ENCODE peak calls at places on chromosomes 2 and 18, in four cellular contexts. S, U, L and P are unnamed samples. For H3K4me1, the result is how much of the 10 kb centered on the place peaks cover.

GRCh38 chr2:212831671-212832199 is 293.1 kb upstream of the ERBB4 start:
- DNase-seq in S (no peak), U (no peak), L (no peak), P (no peak)

GRCh38 chr18:13889661-13890060 is 25.7 kb downstream of the MC2R start:
- DNase-seq in S (no peak), U (peak), L (no peak), P (no peak)

GRCh38 chr2:223846524-223846923 is 9.1 kb upstream of the AP1S3 start:
- DNase-seq in S (no peak), U (peak), L (no peak), P (peak)

GRCh38 chr2:66869076-66869475 is 434.2 kb downstream of the MEIS1 start:
- DNase-seq in S (no peak), U (peak), L (no peak), P (peak)

GRCh38 chr2:227415538-227416424 is 28.0 kb upstream of the SCYGR1 start:
- DNase-seq in S (peak), U (peak), L (no peak), P (peak)

GRCh38 chr2:112777036-112777435 is 7.3 kb downstream of the IL1A start:
- DNase-seq in S (no peak), U (no peak), L (no peak), P (peak)

GRCh38 chr2:61463769-61464475 is 7.0 kb downstream of the USP34 start:
- DNase-seq in S (no peak), U (no peak), L (no peak), P (no peak)

GRCh38 chr2:175309799-175310198 is 128.3 kb upstream of the ATP5MC3 start:
- DNase-seq in S (peak), U (peak), L (peak), P (no peak)

GRCh38 chr2:69272803-69273471 is 114.1 kb downstream of the GFPT1 start:
- DNase-seq in S (no peak), U (no peak), L (peak), P (no peak)

GRCh38 chr2:233977296-233977837 is 60.2 kb downstream of the TRPM8 start:
- DNase-seq in S (no peak), U (no peak), L (no peak), P (no peak)

GRCh38 chr2:112493858-112494648 is 12.1 kb downstream of the TTL start:
- DNase-seq in S (no peak), U (peak), L (no peak), P (peak)

GRCh38 chr2:230418341-230419016 is 2.5 kb downstream of the SP100 start:
- DNase-seq in S (no peak), U (peak), L (no peak), P (no peak)

GRCh38 chr2:230422149-230422548 is 6.1 kb downstream of the SP100 start:
- DNase-seq in S (no peak), U (no peak), L (no peak), P (no peak)

GRCh38 chr2:230425377-230425776 is 9.4 kb downstream of the SP100 start:
- DNase-seq in S (no peak), U (no peak), L (no peak), P (no peak)

GRCh38 chr2:230429513-230429912 is 13.5 kb downstream of the SP100 start:
- DNase-seq in S (no peak), U (no peak), L (no peak), P (no peak)

DNA sequence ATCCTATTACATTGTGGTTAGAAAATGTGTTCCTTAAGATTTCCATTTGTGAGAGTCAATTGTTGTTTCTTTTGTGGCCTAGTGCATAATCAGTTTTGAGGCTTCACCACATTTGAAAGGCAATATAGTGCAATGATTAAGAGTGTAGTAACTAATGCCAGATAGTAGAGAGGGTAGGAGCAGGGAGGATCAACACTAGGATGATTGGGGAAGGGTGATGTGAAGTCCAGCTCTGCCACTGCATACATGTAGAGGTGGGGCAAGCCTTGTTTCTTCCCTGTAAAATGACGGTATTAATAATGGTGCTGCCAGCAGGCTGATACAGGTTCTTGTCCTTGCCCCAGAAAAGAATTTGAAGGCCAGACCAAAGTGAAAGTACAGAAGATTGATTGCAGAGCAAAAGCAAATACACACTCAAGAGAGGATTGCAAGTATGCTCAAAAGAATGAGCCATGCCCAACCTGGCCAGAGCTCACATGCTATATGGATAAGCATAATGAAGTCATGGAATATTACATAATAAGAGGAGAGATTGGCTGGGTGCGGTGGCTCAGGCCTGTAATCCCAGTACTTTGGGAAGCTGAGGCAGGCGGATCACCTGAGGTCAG is 8.0 kb downstream of the SP100 start:
- DNase-seq in S (no peak), U (peak), L (no peak), P (peak)
- H3K4me1 ChIP-seq in S (half or more), U (under half), L (under half), P (under half)

GRCh38 chr18:23137788-23138216 is 2.5 kb downstream of the CABLES1 start:
- DNase-seq in S (no peak), U (no peak), L (no peak), P (no peak)
- H3K4me1 ChIP-seq in S (half or more), U (under half), L (under half), P (under half)

GRCh38 chr2:108583903-108584520 is 49.7 kb downstream of the LIMS1 start:
- DNase-seq in S (no peak), U (peak), L (peak), P (peak)
- H3K4me1 ChIP-seq in S (half or more), U (under half), L (under half), P (under half)

GRCh38 chr18:62516242-62516641 is 6.6 kb upstream of the ZCCHC2 start:
- DNase-seq in S (no peak), U (no peak), L (no peak), P (no peak)

GRCh38 chr18:62512996-62513395 is 9.8 kb upstream of the ZCCHC2 start:
- DNase-seq in S (no peak), U (no peak), L (no peak), P (no peak)

GRCh38 chr18:62512532-62512931 is 10.3 kb upstream of the ZCCHC2 start:
- DNase-seq in S (no peak), U (no peak), L (no peak), P (no peak)

GRCh38 chr18:62510744-62511143 is 12.1 kb upstream of the ZCCHC2 start:
- DNase-seq in S (no peak), U (no peak), L (no peak), P (no peak)

GRCh38 chr18:62514570-62514969 is 8.3 kb upstream of the ZCCHC2 start:
- DNase-seq in S (no peak), U (no peak), L (no peak), P (no peak)
- H3K4me1 ChIP-seq in S (under half), U (under half), L (under half), P (under half)

DNA sequence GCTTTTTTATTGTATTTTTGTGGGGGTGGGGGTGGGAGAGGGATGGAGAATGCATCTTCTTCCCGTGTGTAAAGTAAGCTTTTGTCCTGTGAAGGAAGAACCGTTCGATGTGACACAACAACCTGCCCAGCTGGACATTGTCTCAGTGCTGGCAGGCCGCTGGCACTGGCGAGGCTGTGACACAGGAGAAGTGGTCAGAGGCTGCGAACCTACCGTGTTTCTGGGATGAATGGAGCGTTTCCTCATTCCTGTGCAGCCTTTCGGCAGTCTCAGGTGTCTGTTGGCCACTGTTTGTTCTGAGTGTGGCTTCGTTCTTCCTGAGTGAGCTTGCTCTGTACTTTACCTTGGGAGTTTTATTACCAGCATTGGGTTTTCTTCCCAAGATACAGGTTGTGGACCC is 8.0 kb downstream of the RAMP1 start:
- DNase-seq in S (no peak), U (no peak), L (no peak), P (no peak)
- H3K4me1 ChIP-seq in S (half or more), U (under half), L (under half), P (under half)

GRCh38 chr18:51123481-51123880 is 74.0 kb downstream of the MEX3C start:
- DNase-seq in S (no peak), U (no peak), L (no peak), P (no peak)
- H3K4me1 ChIP-seq in S (under half), U (under half), L (under half), P (under half)

DNA sequence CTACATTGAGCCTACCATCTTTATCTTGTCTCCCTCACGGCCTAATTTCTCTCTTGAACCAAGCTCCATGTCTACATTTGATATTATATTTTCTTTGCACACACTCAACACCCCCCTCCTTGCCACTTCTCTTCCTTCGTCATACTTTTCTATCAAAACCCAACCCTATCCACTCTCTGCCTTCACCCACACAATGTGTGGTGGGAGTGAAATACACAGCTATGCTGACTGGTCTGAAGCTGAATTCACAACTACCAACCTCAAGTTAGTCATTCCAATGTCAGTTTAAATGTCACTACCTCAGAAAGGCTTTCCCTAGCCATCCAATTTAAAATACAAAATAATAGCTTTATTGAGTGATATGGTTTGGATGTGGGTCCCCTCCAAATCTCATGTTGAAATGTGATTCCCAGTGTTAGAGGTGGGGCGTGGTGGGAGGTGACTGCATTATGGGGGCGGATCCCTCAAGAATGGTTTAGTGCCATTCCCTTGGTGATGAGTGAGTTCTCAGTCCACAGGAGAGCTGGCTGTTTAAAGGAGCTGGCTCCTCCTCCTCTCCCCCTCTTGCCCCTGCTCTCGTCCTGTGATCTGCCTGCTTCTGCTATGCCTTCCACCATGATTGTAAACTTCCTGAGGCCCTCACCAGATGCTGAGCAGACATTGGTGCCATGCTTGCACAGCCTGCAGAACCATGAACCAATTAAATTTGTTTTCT is 112.1 kb downstream of the DTNB start:
- DNase-seq in S (no peak), U (no peak), L (no peak), P (no peak)
- H3K4me1 ChIP-seq in S (under half), U (under half), L (under half), P (under half)

GRCh38 chr2:74201596-74201995 is 3.2 kb downstream of the MTHFD2 start:
- DNase-seq in S (no peak), U (peak), L (no peak), P (no peak)
- H3K4me1 ChIP-seq in S (half or more), U (under half), L (under half), P (under half)

GRCh38 chr2:31382452-31383120 is 32.0 kb downstream of the XDH start:
- DNase-seq in S (no peak), U (peak), L (no peak), P (peak)
- H3K4me1 ChIP-seq in S (under half), U (under half), L (under half), P (under half)